ENCODE peak calls at places on chromosome 7, in nine cellular contexts. R is H1, I is adrenal gland, P is right lobe of liver, B is transverse colon, J is esophagus muscularis mucosa, L is lower leg skin, Z is uterus, C is NB4. E is an unnamed sample.

GRCh38 chr7:32670105-32670504 is 174.8 kb downstream of the AVL9 start:
- DNase-seq in L (no peak), C (peak), Z (no peak), J (no peak), B (peak), R (no peak), I (no peak), P (no peak), E (peak)

GRCh38 chr7:113891828-113892227 is 27.0 kb downstream of the PPP1R3A start:
- DNase-seq in J (no peak), C (no peak), I (no peak), L (no peak), B (no peak), R (no peak), P (no peak), Z (no peak), E (no peak)

GRCh38 chr7:95126053-95126709 is 198.2 kb downstream of the PON1 start:
- DNase-seq in C (no peak), B (no peak), R (no peak), I (no peak), L (no peak), Z (no peak), P (no peak), J (no peak), E (no peak)

GRCh38 chr7:45662540-45663166 is 88.5 kb downstream of the ADCY1 start:
- DNase-seq in C (no peak), P (no peak), L (peak), Z (no peak), I (peak), J (peak), B (no peak), R (peak), E (peak)

GRCh38 chr7:104156842-104157277 is 51.0 kb downstream of the ORC5 start:
- DNase-seq in B (no peak), C (peak), P (no peak), I (no peak), R (no peak), Z (no peak), J (no peak), L (no peak), E (no peak)

GRCh38 chr7:11428877-11429617 is 403.0 kb downstream of the THSD7A start:
- DNase-seq in J (no peak), B (no peak), R (no peak), I (no peak), Z (no peak), P (no peak), L (no peak), C (no peak), E (no peak)

GRCh38 chr7:151012921-151013347 is 11.4 kb downstream of the ATG9B start:
- DNase-seq in P (no peak), Z (no peak), L (no peak), B (no peak), C (peak), I (no peak), J (no peak), R (peak), E (no peak)

GRCh38 chr7:111796671-111797070 is 234.4 kb upstream of the IMMP2L start:
- DNase-seq in I (no peak), C (peak), L (no peak), R (peak), B (no peak), P (no peak), J (no peak), Z (no peak), E (no peak)

GRCh38 chr7:44281811-44282600 is 43.4 kb downstream of the CAMK2B start:
- DNase-seq in L (peak), J (peak), P (peak), B (peak), R (no peak), C (no peak), I (peak), Z (peak), E (no peak)

GRCh38 chr7:27110977-27111752 is 8.7 kb upstream of the HOXA2 start:
- DNase-seq in B (no peak), C (peak), R (no peak), J (no peak), I (no peak), L (no peak), Z (peak), P (no peak), E (no peak)

GRCh38 chr7:79434098-79434497 is 19.4 kb downstream of the MAGI2 start:
- DNase-seq in L (no peak), C (no peak), P (no peak), B (no peak), I (no peak), J (no peak), Z (no peak), R (no peak), E (no peak)

GRCh38 chr7:101948650-101949049 is 131.2 kb downstream of the CUX1 start:
- DNase-seq in R (no peak), P (no peak), B (no peak), L (no peak), I (no peak), C (no peak), Z (no peak), J (no peak), E (no peak)

GRCh38 chr7:41005381-41005901 is 697.4 kb downstream of the INHBA start:
- DNase-seq in B (no peak), I (no peak), J (peak), C (no peak), P (no peak), R (no peak), L (no peak), Z (no peak), E (no peak)

DNA sequence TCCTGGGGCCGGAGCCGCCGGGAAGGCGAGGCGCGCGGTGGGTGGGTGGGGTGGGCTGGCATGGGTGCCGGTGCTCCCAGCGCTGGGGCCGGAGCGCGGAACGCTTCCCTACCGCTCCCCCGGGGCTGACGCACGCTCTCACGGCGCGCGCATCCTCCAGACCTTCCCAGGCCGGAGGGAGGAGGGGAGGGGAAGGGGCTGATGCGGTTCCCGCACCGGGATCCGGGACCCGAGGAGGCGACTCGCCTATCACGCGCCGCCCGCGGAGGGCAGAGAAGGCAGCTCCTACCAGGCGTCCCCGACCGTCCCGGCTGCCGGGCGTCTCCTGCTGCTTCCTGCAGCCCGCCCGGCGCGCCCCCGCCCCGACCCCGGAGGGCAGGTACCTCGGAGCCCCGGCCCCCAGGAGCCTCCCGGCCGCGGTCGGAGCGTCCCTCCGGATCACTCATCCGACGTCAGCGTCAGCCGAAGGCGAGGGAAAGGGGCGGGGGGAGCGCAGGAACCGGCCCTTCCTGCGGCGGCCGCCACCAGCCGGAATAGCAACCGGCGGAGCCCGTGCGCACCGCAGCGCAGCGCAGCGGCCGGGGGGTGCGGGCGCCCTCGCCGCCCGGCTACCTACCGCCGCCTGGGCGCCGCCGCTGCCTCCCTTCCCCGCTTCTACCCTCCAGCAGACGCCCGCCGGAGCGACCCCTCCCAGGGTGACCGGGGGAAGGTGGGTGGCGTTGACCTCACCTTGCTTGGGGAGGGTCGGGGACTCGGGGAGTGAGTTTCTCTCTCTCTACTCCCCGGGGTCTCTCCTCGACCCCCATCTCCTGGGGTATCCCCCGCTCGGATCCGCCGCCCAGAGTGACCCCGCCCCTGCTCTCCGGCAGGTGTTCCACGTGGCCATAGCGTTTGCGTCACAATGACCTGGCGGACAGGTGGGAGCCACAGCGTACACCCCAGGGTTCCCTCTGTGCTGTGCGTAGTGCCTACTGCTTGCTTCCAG is at the start of gene ICA1:
- DNase-seq in L (peak), J (no peak), B (peak), I (peak), P (peak), R (peak), C (peak), Z (peak), E (peak)
- TF ChIP-seq POLR2A in L (no peak), J (no peak), B (peak), I (peak), P (peak), R (peak), C (no peak), Z (no peak), E (no peak)

GRCh38 chr7:47978790-47979144 is 648 bp downstream of the HUS1 start:
- DNase-seq in J (no peak), L (no peak), Z (no peak), P (no peak), B (no peak), R (no peak), C (no peak), I (no peak), E (no peak)

GRCh38 chr7:47982610-47983009 is 3.2 kb upstream of the HUS1 start:
- DNase-seq in R (no peak), B (no peak), Z (no peak), I (no peak), L (no peak), J (no peak), C (no peak), P (no peak), E (no peak)

GRCh38 chr7:47979832-47980181 is 392 bp upstream of the HUS1 start:
- DNase-seq in Z (no peak), I (no peak), J (no peak), L (no peak), R (no peak), C (no peak), P (no peak), B (no peak), E (no peak)

GRCh38 chr7:47973739-47974138 is 5.7 kb downstream of the HUS1 start:
- DNase-seq in Z (no peak), I (no peak), R (no peak), P (no peak), B (no peak), J (no peak), L (no peak), C (no peak), E (no peak)

GRCh38 chr7:47979145-47979831 is at the start of gene HUS1:
- DNase-seq in I (peak), B (peak), P (peak), Z (peak), C (peak), R (peak), L (peak), J (peak), E (peak)
- TF ChIP-seq POLR2A in I (peak), B (peak), P (peak), Z (peak), C (peak), R (peak), L (peak), J (peak), E (no peak)

GRCh38 chr7:116565981-116566380 is 41.1 kb downstream of the CAV1 start:
- DNase-seq in C (no peak), L (no peak), I (no peak), B (no peak), Z (no peak), P (no peak), R (no peak), J (no peak), E (no peak)

GRCh38 chr7:116562529-116563121 is 37.8 kb downstream of the CAV1 start:
- DNase-seq in C (no peak), B (no peak), J (no peak), L (no peak), R (no peak), Z (no peak), I (no peak), P (no peak), E (no peak)

GRCh38 chr7:116560021-116560970 is 35.5 kb downstream of the CAV1 start:
- DNase-seq in B (no peak), I (no peak), R (no peak), L (no peak), Z (peak), C (no peak), J (no peak), P (no peak), E (no peak)

GRCh38 chr7:116557901-116558300 is 33.1 kb downstream of the CAV1 start:
- DNase-seq in L (no peak), R (no peak), C (no peak), B (no peak), P (no peak), Z (no peak), J (no peak), I (no peak), E (no peak)

DNA sequence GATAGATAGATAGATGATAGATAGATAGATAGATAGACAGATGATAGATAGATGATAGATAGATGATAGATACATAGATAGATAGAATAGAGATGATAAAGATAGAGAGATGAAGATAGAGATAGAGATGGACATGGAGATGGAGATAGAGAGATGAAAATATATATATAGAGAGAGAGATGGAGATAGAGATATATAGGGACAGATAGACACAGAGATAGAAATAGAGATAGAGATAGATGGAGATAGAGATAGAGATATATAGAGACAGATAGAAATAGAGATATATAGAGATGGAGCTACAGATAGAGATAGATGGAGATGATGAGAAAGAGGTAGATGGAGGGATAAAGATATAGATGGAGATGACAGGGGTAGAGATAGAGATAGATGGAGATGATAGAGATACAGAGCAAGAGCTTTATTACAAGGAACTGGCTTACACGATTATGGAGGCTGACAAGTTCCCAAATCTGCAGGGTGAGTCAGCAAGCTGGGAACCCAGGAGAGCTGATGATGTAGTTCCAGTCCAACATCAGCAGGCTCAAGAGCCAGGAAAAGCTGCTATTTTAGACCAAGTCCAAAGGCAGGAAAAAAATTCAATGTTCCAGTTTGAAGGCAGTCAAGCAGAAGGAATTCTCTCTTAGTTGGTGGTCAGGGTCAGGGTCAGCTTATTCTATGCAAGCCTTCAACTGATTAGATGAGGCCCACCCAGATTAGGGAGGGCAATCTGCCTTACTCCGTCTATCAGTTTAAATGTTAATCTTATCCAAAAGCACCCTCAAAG is 37.1 kb downstream of the CAV1 start:
- DNase-seq in I (no peak), C (no peak), L (no peak), R (no peak), J (no peak), Z (no peak), B (no peak), P (no peak), E (no peak)
- TF ChIP-seq POLR2A in I (no peak), C (no peak), L (no peak), R (no peak), J (no peak), Z (no peak), B (no peak), P (no peak), E (no peak)

DNA sequence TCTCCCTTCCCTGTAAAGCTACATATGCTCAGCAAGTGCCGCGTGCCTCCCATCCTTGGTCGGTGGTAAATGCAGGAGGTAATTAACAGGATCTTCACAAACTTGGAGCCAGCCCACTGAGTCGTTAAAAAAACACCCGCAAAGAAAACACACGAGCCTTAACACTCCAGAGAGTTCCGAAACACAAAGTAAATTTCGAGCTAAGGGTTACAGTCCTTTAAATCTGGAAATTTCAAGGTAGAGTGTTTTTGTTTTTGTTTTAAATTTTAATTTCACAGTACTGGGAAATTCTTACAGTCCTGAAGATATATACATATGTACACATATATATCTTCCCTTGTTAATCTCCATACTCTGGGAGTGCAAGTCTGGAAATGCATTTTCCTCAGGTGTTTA is 1.1 kb downstream of the ST7 start:
- DNase-seq in C (no peak), Z (no peak), L (no peak), I (no peak), R (no peak), B (no peak), P (no peak), J (no peak), E (no peak)
- TF ChIP-seq POLR2A in C (peak), Z (no peak), L (no peak), I (no peak), R (no peak), B (no peak), P (no peak), J (no peak), E (no peak)

GRCh38 chr7:117230276-117231046 is 92.4 kb downstream of the WNT2 start:
- DNase-seq in C (no peak), Z (no peak), I (no peak), L (no peak), J (no peak), P (no peak), B (no peak), R (no peak), E (no peak)
- TF ChIP-seq POLR2A in C (no peak), Z (no peak), I (no peak), L (no peak), J (no peak), P (no peak), B (no peak), R (no peak), E (no peak)

DNA sequence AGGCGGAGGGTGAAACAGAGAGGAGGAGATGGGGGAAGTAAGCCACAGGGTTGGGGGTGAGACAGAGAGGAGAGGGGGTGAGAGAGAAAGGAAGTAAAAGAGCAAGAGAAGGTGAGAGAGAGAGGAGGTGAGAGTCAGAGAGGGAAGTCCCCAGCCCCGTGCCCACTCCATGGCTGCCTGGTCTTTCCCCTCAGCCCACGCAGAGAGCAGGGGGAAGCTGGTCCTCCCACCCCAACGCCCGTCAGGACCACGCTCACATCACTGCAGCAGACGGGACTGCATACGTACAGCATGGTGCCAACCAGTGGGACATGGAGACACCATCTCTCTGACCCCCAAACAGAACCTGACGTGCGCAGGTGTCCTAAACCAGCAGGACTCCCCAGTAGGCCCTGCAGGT is 12.1 kb upstream of the PDGFA start:
- DNase-seq in J (no peak), C (no peak), Z (no peak), P (no peak), B (no peak), R (no peak), I (no peak), L (no peak), E (no peak)
- TF ChIP-seq POLR2A in J (no peak), C (no peak), Z (no peak), P (no peak), B (no peak), R (no peak), I (no peak), L (no peak), E (no peak)

GRCh38 chr7:106865130-106866115 is at the start of gene PIK3CG:
- DNase-seq in R (no peak), C (peak), B (no peak), Z (no peak), P (no peak), L (no peak), I (no peak), J (no peak), E (no peak)
- TF ChIP-seq POLR2A in R (no peak), C (peak), B (peak), Z (no peak), P (peak), L (no peak), I (no peak), J (no peak), E (no peak)